ENCODE peak calls at places on chromosomes 5 and 9, in seven cellular contexts. W is fibroblast of pulmonary artery, T is iPS-NIHi11, P is Right ventricle myocardium superior, L is NCI-H774, I is transverse colon, G is GDM1. Q is an unnamed sample.

GRCh38 chr5:65769539-65769938 is 47.5 kb downstream of the NLN start:
- DNase-seq in W (peak; percentile 90), T (no peak), P (no peak), L (no peak), I (no peak), G (no peak), Q (no peak)

GRCh38 chr5:66223637-66224036 is 79.5 kb downstream of the SREK1 start:
- DNase-seq in W (peak; percentile 28), T (peak; percentile 30), P (no peak), L (no peak), I (no peak), G (no peak), Q (no peak)

GRCh38 chr9:133396952-133397351 is 20.8 kb downstream of the STKLD1 start:
- DNase-seq in W (peak; percentile 21), T (peak; percentile 77), P (no peak), L (no peak), I (no peak), G (no peak), Q (no peak)

GRCh38 chr5:88672644-88673493 is 210.1 kb downstream of the MEF2C start:
- DNase-seq in W (no peak), T (peak; percentile 25), P (no peak), L (no peak), I (no peak), G (no peak), Q (peak; percentile 93)

GRCh38 chr9:18754537-18754936 is 278.5 kb downstream of the SAXO1 start:
- DNase-seq in W (no peak), T (no peak), P (no peak), L (no peak), I (no peak), G (no peak), Q (no peak)

GRCh38 chr5:1544294-1545010 is 20.7 kb upstream of the LPCAT1 start:
- DNase-seq in W (no peak), T (no peak), P (no peak), L (no peak), I (no peak), G (no peak), Q (no peak)

GRCh38 chr5:177234761-177235315 is 68.7 kb downstream of the RAB24 start:
- DNase-seq in W (no peak), T (no peak), P (no peak), L (no peak), I (no peak), G (no peak), Q (no peak)

GRCh38 chr5:74149395-74149794 is 491.1 kb downstream of the ENC1 start:
- DNase-seq in W (peak; percentile 88), T (no peak), P (no peak), L (no peak), I (peak; percentile 17), G (no peak), Q (no peak)

GRCh38 chr9:113875420-113875916 is 641 bp upstream of the ZNF618 start:
- DNase-seq in W (no peak), T (no peak), P (no peak), L (no peak), I (no peak), G (no peak), Q (no peak)

GRCh38 chr5:127001621-127002296 is 28.6 kb downstream of the MARCHF3 start:
- DNase-seq in W (peak; percentile 88), T (no peak), P (no peak), L (no peak), I (no peak), G (no peak), Q (no peak)

GRCh38 chr5:139660916-139661814 is 13.0 kb downstream of the CXXC5 start:
- DNase-seq in W (peak; percentile 87), T (no peak), P (peak; percentile 90), L (no peak), I (peak; percentile 76), G (peak; percentile 71), Q (peak; percentile 74)

GRCh38 chr5:168766038-168766700 is 187.0 kb upstream of the PANK3 start:
- DNase-seq in W (no peak), T (no peak), P (no peak), L (no peak), I (no peak), G (no peak), Q (peak; percentile 43)

GRCh38 chr5:125112196-125112595 is 365.8 kb upstream of the ZNF608 start:
- DNase-seq in W (no peak), T (no peak), P (no peak), L (no peak), I (no peak), G (no peak), Q (no peak)